ENCODE peak calls at places on chromosomes 4 and X, in seven cellular contexts. E is upper lobe of right lung, U is ascending aorta, A is coronary artery, B is right cardiac atrium, L is thyroid gland, P is cardiac muscle cell. Z is an unnamed sample.
A peak's percentile ranks its signal among the peaks of the same experiment; 100 is the strongest.

GRCh38 chr4:28146191-28146590 is 1285.5 kb downstream of the STIM2 start:
- DNase-seq in E (no peak), A (no peak), P (no peak), L (no peak), U (no peak), B (no peak), Z (no peak)

GRCh38 chr4:2745981-2746806 is 9.9 kb downstream of the TNIP2 start:
- DNase-seq in P (peak; percentile 17), A (peak; percentile 86), B (peak; percentile 60), L (no peak), E (no peak), U (peak; percentile 58), Z (peak; percentile 70)

GRCh38 chrX:49184294-49185061 is 1.7 kb downstream of the PRICKLE3 start:
- DNase-seq in E (peak; percentile 93), U (peak; percentile 56), L (peak; percentile 91), A (peak; percentile 92), P (peak; percentile 92), B (peak; percentile 96), Z (peak; percentile 83)

GRCh38 chr4:66688674-66689073 is 856.6 kb downstream of the CENPC start:
- DNase-seq in U (no peak), A (no peak), B (no peak), E (no peak), P (peak; percentile 55), L (no peak), Z (no peak)

GRCh38 chr4:74203467-74203866 is 45.5 kb downstream of the MTHFD2L start:
- DNase-seq in U (no peak), P (no peak), A (no peak), B (no peak), L (no peak), E (no peak), Z (no peak)

GRCh38 chr4:176883681-176884418 is 91.1 kb upstream of the VEGFC start:
- DNase-seq in L (no peak), U (no peak), P (peak; percentile 31), B (no peak), A (no peak), E (no peak), Z (peak; percentile 69)

GRCh38 chr4:126661194-126661593 is 971.6 kb upstream of the INTU start:
- DNase-seq in U (no peak), A (no peak), P (peak; percentile 69), E (no peak), B (no peak), L (no peak), Z (peak; percentile 16)

GRCh38 chrX:19554786-19555185 is 39.5 kb upstream of the MAP3K15 start:
- DNase-seq in A (no peak), P (peak; percentile 37), U (no peak), B (no peak), L (no peak), E (no peak), Z (peak; percentile 70)

GRCh38 chrX:109782994-109783711 is 50.1 kb upstream of the ACSL4 start:
- DNase-seq in P (no peak), U (no peak), L (no peak), B (no peak), A (no peak), E (no peak), Z (no peak)

GRCh38 chrX:72621619-72622485 is 49.2 kb upstream of the HDAC8 start:
- DNase-seq in P (peak; percentile 48), L (no peak), B (no peak), A (no peak), E (no peak), U (no peak), Z (peak; percentile 32)

GRCh38 chr4:20087512-20087911 is 164.2 kb upstream of the SLIT2 start:
- DNase-seq in A (no peak), L (no peak), P (no peak), E (no peak), B (no peak), U (no peak), Z (no peak)

GRCh38 chr4:121177238-121178137 is 13.4 kb upstream of the TNIP3 start:
- DNase-seq in A (no peak), B (no peak), E (no peak), P (no peak), L (no peak), U (no peak), Z (no peak)

GRCh38 chr4:23368081-23368697 is 521.7 kb downstream of the PPARGC1A start:
- DNase-seq in B (peak; percentile 42), U (no peak), P (peak; percentile 7), A (no peak), E (no peak), L (peak; percentile 18), Z (no peak)

GRCh38 chr4:170591076-170591475 is 501.3 kb upstream of the AADAT start:
- DNase-seq in A (no peak), E (no peak), L (no peak), B (no peak), P (no peak), U (no peak), Z (no peak)

GRCh38 chrX:53116101-53116500 is 22.2 kb downstream of the KANTR start:
- DNase-seq in A (no peak), P (peak; percentile 86), B (peak; percentile 51), U (no peak), E (no peak), L (no peak), Z (peak; percentile 4)

GRCh38 chr4:153610623-153611376 is 73.3 kb upstream of the TLR2 start:
- DNase-seq in U (no peak), P (no peak), L (no peak), B (no peak), E (no peak), A (no peak), Z (no peak)

GRCh38 chrX:134933248-134933647 is 57.5 kb upstream of the SMIM10 start:
- DNase-seq in E (no peak), U (no peak), L (peak; percentile 5), P (peak; percentile 16), A (no peak), B (no peak), Z (no peak)

GRCh38 chr4:3531887-3532713 is at the start of gene LRPAP1:
- DNase-seq in L (peak; percentile 93), E (peak; percentile 97), P (peak; percentile 94), B (peak; percentile 98), A (peak; percentile 95), U (peak; percentile 65), Z (peak; percentile 77)

GRCh38 chrX:153488231-153488914 is 6.4 kb upstream of the BGN start:
- DNase-seq in B (peak; percentile 89), U (no peak), E (no peak), P (peak; percentile 75), A (peak; percentile 84), L (no peak), Z (peak; percentile 49)

GRCh38 chr4:25757452-25757851 is 101.8 kb downstream of the SLC34A2 start:
- DNase-seq in B (no peak), L (no peak), P (no peak), E (no peak), U (no peak), A (no peak), Z (no peak)

GRCh38 chr4:105022811-105023667 is 123.6 kb upstream of the TET2 start:
- DNase-seq in A (no peak), U (no peak), P (peak; percentile 89), B (peak; percentile 42), L (no peak), E (peak; percentile 71), Z (no peak)

GRCh38 chrX:123291623-123292022 is 107.5 kb downstream of the GRIA3 start:
- DNase-seq in L (no peak), E (no peak), B (no peak), P (no peak), U (no peak), A (no peak), Z (no peak)

GRCh38 chrX:47662144-47662657 is 3.2 kb upstream of the UXT start:
- DNase-seq in B (no peak), E (no peak), A (no peak), P (peak; percentile 90), L (no peak), U (no peak), Z (peak; percentile 90)

GRCh38 chr4:145843148-145843547 is 95.5 kb downstream of the ZNF827 start:
- DNase-seq in E (no peak), U (no peak), L (no peak), P (peak; percentile 89), A (no peak), B (no peak), Z (peak; percentile 27)

DNA sequence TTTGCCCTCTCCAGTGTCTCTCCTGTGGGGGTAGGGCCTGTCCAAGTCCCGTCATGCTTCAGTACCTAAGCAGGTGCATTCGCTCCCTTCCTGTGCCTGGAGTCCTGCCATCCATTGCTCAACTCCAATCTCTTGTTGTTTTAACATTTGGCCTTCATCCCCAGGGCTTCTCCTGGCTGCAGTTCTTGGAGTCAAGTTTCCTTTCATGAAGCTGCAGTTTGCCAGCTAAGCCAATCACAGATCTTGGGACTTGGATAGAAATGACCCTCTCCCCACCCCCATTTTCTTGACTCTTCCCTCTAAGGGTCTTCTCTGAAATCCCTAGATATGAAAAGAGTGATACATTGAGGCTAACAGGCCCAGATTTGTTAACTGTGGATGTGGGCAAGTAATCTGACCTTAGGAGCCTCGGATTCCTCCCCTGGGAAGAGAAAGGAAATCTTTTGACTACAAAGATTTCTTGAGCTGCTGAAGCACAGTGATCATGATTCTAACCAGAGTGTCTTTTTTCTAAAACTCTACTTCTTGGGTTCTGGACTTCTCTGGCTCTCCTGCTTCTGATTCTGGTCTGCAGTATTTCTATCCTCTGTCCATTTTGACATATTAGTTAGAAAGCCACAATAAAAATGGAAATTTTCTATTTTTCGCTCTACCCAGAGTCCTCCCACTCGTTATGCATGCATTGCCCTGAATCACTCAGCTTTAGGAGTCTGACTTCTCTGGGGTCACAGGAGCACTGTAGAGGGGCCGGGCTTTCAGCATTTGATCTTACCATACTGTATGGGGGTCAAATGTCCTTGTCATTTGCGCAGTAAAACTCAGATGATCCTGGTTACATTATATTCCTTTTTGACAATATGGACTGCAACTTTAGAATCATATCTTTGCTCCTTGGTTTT is 61.0 kb downstream of the CHRNA9 start:
- DNase-seq in B (peak; percentile 79), L (peak; percentile 97), A (no peak), U (no peak), P (peak; percentile 79), E (peak; percentile 79), Z (no peak)
- H3K27ac ChIP-seq in B (no peak overlapping the region), L (peak overlapping the region; percentile 90), A (no peak overlapping the region), U (no peak overlapping the region), P (no peak overlapping the region), E (peak overlapping the region; percentile 28), Z (no peak overlapping the region)

DNA sequence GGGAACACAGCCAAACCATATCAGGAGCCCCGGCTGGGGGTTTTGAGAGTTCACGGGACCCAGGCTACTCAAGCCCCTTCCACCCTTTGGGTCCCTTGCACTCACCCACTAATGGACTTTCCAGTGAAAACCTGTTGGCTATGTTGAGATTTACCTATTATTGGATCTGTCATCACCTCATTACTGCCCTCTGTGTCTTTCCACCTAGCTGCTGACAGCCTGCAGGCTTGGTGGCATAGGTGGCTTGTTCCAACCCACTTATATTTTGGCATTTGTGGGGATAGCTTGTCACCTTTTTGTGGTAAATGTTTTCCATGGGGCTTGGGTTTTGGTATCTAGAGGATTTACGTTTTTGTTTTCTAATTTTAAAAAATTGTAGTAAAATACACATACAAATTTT is 23.9 kb downstream of the IGFBP7 start:
- DNase-seq in A (no peak), B (no peak), U (no peak), L (no peak), E (no peak), P (no peak), Z (no peak)
- H3K27ac ChIP-seq in A (peak overlapping the region; percentile 31), B (no peak overlapping the region), U (peak overlapping the region; percentile 96), L (no peak overlapping the region), E (no peak overlapping the region), P (no peak overlapping the region), Z (peak overlapping the region; percentile 61)

GRCh38 chr4:15547392-15547791 is 77.7 kb downstream of the CC2D2A start:
- DNase-seq in B (no peak), E (no peak), U (no peak), A (no peak), P (no peak), L (no peak), Z (no peak)
- H3K27ac ChIP-seq in B (no peak overlapping the region), E (no peak overlapping the region), U (no peak overlapping the region), A (no peak overlapping the region), P (no peak overlapping the region), L (no peak overlapping the region), Z (no peak overlapping the region)

GRCh38 chr4:15947684-15948083 is 9.1 kb upstream of the FGFBP1 start:
- DNase-seq in P (no peak), E (no peak), B (no peak), A (no peak), L (no peak), U (no peak), Z (no peak)
- H3K27ac ChIP-seq in P (no peak overlapping the region), E (no peak overlapping the region), B (no peak overlapping the region), A (no peak overlapping the region), L (no peak overlapping the region), U (no peak overlapping the region), Z (no peak overlapping the region)